ENCODE peak calls at places on chromosome 17, in nine cellular contexts. I is DMS 273 treated with DMSO at 0.1 percent for 48 hours; V is hepatic stellate cell; T is T-helper 9 cell; F is fibroblast of pulmonary artery; S is GDM1; X is CD4-positive, CD25-positive, alpha-beta regulatory T cell; J is LHCN-M2; U is left ventricle myocardium inferior. R is an unnamed sample.

GRCh38 chr17:82356845-82357355 is 2.1 kb upstream of the TEX19 start:
- DNase-seq in X (no peak), J (peak; percentile 39), F (no peak), T (no peak), S (no peak), V (no peak), I (no peak), U (no peak), R (no peak)

GRCh38 chr17:9166678-9167077 is 145.4 kb downstream of the NTN1 start:
- DNase-seq in S (no peak), I (no peak), U (no peak), T (no peak), J (no peak), F (no peak), V (no peak), X (no peak), R (no peak)

GRCh38 chr17:28657756-28658155 is 4.0 kb downstream of the SDF2 start:
- DNase-seq in T (no peak), J (peak; percentile 36), I (no peak), F (no peak), V (no peak), X (no peak), S (no peak), U (no peak), R (no peak)

GRCh38 chr17:21280081-21280518 is 4.4 kb upstream of the MAP2K3 start:
- DNase-seq in T (peak; percentile 94), S (peak; percentile 77), J (peak; percentile 71), V (peak; percentile 92), X (peak; percentile 87), U (peak; percentile 84), I (peak; percentile 22), F (peak; percentile 82), R (peak; percentile 91)

GRCh38 chr17:17087424-17088103 is 45.3 kb downstream of the MPRIP start:
- DNase-seq in T (no peak), U (no peak), V (no peak), F (no peak), X (no peak), J (no peak), S (no peak), I (no peak), R (no peak)

GRCh38 chr17:57085448-57086068 is 512 bp downstream of the AKAP1 start:
- DNase-seq in I (no peak), J (peak; percentile 32), U (peak; percentile 65), V (peak; percentile 61), T (peak; percentile 58), F (peak; percentile 21), S (peak; percentile 34), X (peak; percentile 65), R (peak; percentile 77)

GRCh38 chr17:39801055-39801454 is 63.1 kb downstream of the IKZF3 start:
- DNase-seq in X (no peak), F (no peak), U (no peak), V (no peak), S (no peak), I (no peak), J (no peak), T (no peak), R (no peak)

GRCh38 chr17:31002047-31002446 is 31.2 kb downstream of the RNF135 start:
- DNase-seq in V (no peak), J (no peak), F (no peak), U (no peak), T (no peak), S (no peak), X (no peak), I (no peak), R (no peak)

GRCh38 chr17:62916684-62917571 is 49.1 kb upstream of the TANC2 start:
- DNase-seq in V (no peak), S (no peak), F (peak; percentile 64), U (no peak), T (no peak), X (no peak), J (peak; percentile 51), I (no peak), R (no peak)

GRCh38 chr17:50790619-50791018 is 23.3 kb upstream of the ANKRD40CL start:
- DNase-seq in S (peak; percentile 76), V (no peak), T (no peak), F (no peak), X (no peak), I (no peak), U (no peak), J (no peak), R (no peak)

GRCh38 chr17:1399366-1399678 is 700 bp downstream of the YWHAE start:
- DNase-seq in J (no peak), T (no peak), V (no peak), S (peak; percentile 52), X (no peak), F (no peak), U (peak; percentile 60), I (no peak), R (no peak)

GRCh38 chr17:81646869-81647600 is 9.3 kb downstream of the PDE6G start:
- DNase-seq in S (no peak), U (no peak), T (no peak), I (no peak), X (no peak), V (no peak), J (no peak), F (no peak), R (no peak)

GRCh38 chr17:74453665-74454196 is 12.7 kb upstream of the CD300A start:
- DNase-seq in J (no peak), V (no peak), U (no peak), I (peak; percentile 5), X (peak; percentile 48), F (no peak), T (peak; percentile 55), S (no peak), R (peak; percentile 95)

GRCh38 chr17:74605361-74605760 is 13.3 kb upstream of the CD300LD start:
- DNase-seq in S (no peak), I (no peak), T (no peak), X (no peak), J (peak; percentile 29), V (peak; percentile 43), U (peak; percentile 62), F (peak; percentile 69), R (no peak)

GRCh38 chr17:69240201-69240600 is 11.6 kb upstream of the ABCA10 start:
- DNase-seq in S (no peak), J (no peak), F (no peak), I (no peak), U (no peak), V (no peak), X (no peak), T (no peak), R (no peak)

GRCh38 chr17:41486809-41487530 is 2.7 kb downstream of the KRT36 start:
- DNase-seq in S (no peak), F (no peak), J (no peak), V (no peak), X (peak; percentile 36), I (no peak), T (no peak), U (no peak), R (no peak)

GRCh38 chr17:1764274-1764673 is 2.4 kb downstream of the SERPINF1 start:
- DNase-seq in S (peak; percentile 27), J (peak; percentile 95), X (peak; percentile 97), T (peak; percentile 12), U (peak; percentile 74), I (no peak), V (peak; percentile 77), F (peak; percentile 96), R (peak; percentile 41)

GRCh38 chr17:15263206-15263579 is 1.9 kb downstream of the PMP22 start:
- DNase-seq in T (no peak), V (peak; percentile 87), U (peak; percentile 90), J (peak; percentile 72), X (no peak), F (peak; percentile 83), I (no peak), S (no peak), R (no peak)

GRCh38 chr17:58289869-58290268 is 9.1 kb upstream of the MPO start:
- DNase-seq in U (no peak), I (no peak), X (no peak), S (no peak), J (no peak), T (no peak), V (no peak), F (no peak), R (no peak)

GRCh38 chr17:14297161-14297851 is 3.6 kb upstream of the HS3ST3B1 start:
- DNase-seq in S (no peak), J (peak; percentile 75), F (peak; percentile 60), I (no peak), U (peak; percentile 21), V (peak; percentile 70), T (no peak), X (peak; percentile 54), R (peak; percentile 67)

GRCh38 chr17:49519781-49520180 is 24.7 kb downstream of the NGFR start:
- DNase-seq in V (no peak), T (no peak), I (peak; percentile 52), S (no peak), X (no peak), F (no peak), U (peak; percentile 48), J (no peak), R (peak; percentile 16)

GRCh38 chr17:75488693-75489510 is 26.4 kb downstream of the CASKIN2 start:
- DNase-seq in J (no peak), T (no peak), I (no peak), F (no peak), X (no peak), S (no peak), U (no peak), V (no peak), R (no peak)

GRCh38 chr17:39674702-39675389 is 6.6 kb downstream of the PNMT start:
- DNase-seq in J (no peak), U (peak; percentile 43), T (no peak), F (no peak), X (no peak), I (no peak), V (no peak), S (no peak), R (peak; percentile 74)

GRCh38 chr17:79991924-79992656 is 43.6 kb downstream of the TBC1D16 start:
- DNase-seq in J (no peak), X (no peak), I (no peak), T (no peak), U (peak; percentile 57), S (no peak), V (no peak), F (no peak), R (no peak)

GRCh38 chr17:1939979-1940809 is 84.9 kb downstream of the RTN4RL1 start:
- DNase-seq in V (no peak), T (no peak), U (no peak), I (no peak), S (no peak), X (no peak), F (no peak), J (peak; percentile 75), R (no peak)

GRCh38 chr17:31523862-31524730 is 132.6 kb downstream of the RAB11FIP4 start:
- DNase-seq in V (no peak), F (no peak), J (no peak), U (no peak), T (no peak), S (no peak), I (no peak), X (no peak), R (no peak)

GRCh38 chr17:61461586-61461966 is 9.4 kb downstream of the TBX4 start:
- DNase-seq in J (no peak), U (no peak), I (no peak), T (no peak), V (no peak), F (no peak), S (no peak), X (no peak), R (no peak)

GRCh38 chr17:17377568-17377967 is 74.4 kb downstream of the NT5M start:
- DNase-seq in F (no peak), S (no peak), T (no peak), J (no peak), X (no peak), I (no peak), V (no peak), U (no peak), R (no peak)

GRCh38 chr17:9239260-9239820 is 218.0 kb downstream of the NTN1 start:
- DNase-seq in I (no peak), T (no peak), U (no peak), J (no peak), S (no peak), F (no peak), X (no peak), V (no peak), R (no peak)

GRCh38 chr17:5283531-5284315 is 1.6 kb downstream of the RABEP1 start:
- DNase-seq in S (no peak), X (peak; percentile 7), U (no peak), T (no peak), F (peak; percentile 7), I (no peak), J (no peak), V (no peak), R (no peak)

GRCh38 chr17:47877368-47878034 is 18.5 kb upstream of the SP2 start:
- DNase-seq in U (no peak), X (no peak), T (no peak), S (no peak), I (no peak), J (no peak), F (no peak), V (no peak), R (no peak)

R was measured in B cell.